ENCODE peak calls at places on chromosome 10, in four cellular contexts. E is HepG2, M is K562, S is GM12878. A is an unnamed sample.

GRCh38 chr10:71222541-71223364 is 10.4 kb downstream of the UNC5B start:
- DNase-seq in E (no peak), M (no peak), S (no peak), A (no peak)

GRCh38 chr10:133608855-133609254 is 17.7 kb downstream of the FRG2B start:
- DNase-seq in E (no peak), M (no peak), S (no peak), A (no peak)

GRCh38 chr10:59018977-59019376 is 157.5 kb upstream of the PHYHIPL start:
- DNase-seq in E (no peak), M (no peak), S (no peak), A (no peak)

GRCh38 chr10:73625004-73625883 is 16.0 kb downstream of the MYOZ1 start:
- DNase-seq in E (no peak), M (peak), S (no peak), A (no peak)

GRCh38 chr10:52632591-52632990 is 140.0 kb downstream of the MBL2 start:
- DNase-seq in E (no peak), M (no peak), S (no peak), A (no peak)

GRCh38 chr10:21978191-21978862 is 25.2 kb downstream of the DNAJC1 start:
- DNase-seq in E (no peak), M (no peak), S (no peak), A (no peak)

GRCh38 chr10:75351637-75352036 is 49.9 kb downstream of the ZNF503 start:
- DNase-seq in E (no peak), M (no peak), S (no peak), A (no peak)

GRCh38 chr10:23067939-23068775 is 27.2 kb upstream of the MSRB2 start:
- DNase-seq in E (peak), M (peak), S (peak), A (peak)

GRCh38 chr10:91590904-91591791 is 41.7 kb downstream of the PPP1R3C start:
- DNase-seq in E (no peak), M (peak), S (no peak), A (no peak)
- TF ChIP-seq SIN3A in E (no peak), M (no peak), S (no peak), A (no peak)

GRCh38 chr10:48456808-48457761 is 147.8 kb downstream of the ARHGAP22 start:
- DNase-seq in E (no peak), M (no peak), S (no peak), A (peak)
- TF ChIP-seq ATF2 in E (no peak), M (no peak), S (no peak), A (no peak)

GRCh38 chr10:127048630-127049029 is 143.4 kb downstream of the DOCK1 start:
- DNase-seq in E (no peak), M (no peak), S (no peak), A (no peak)

GRCh38 chr10:127043312-127043711 is 138.1 kb downstream of the DOCK1 start:
- DNase-seq in E (no peak), M (no peak), S (no peak), A (no peak)

GRCh38 chr10:127046975-127047877 is 142.0 kb downstream of the DOCK1 start:
- DNase-seq in E (no peak), M (no peak), S (no peak), A (no peak)

GRCh38 chr10:127044191-127044590 is 139.0 kb downstream of the DOCK1 start:
- DNase-seq in E (no peak), M (no peak), S (no peak), A (no peak)

DNA sequence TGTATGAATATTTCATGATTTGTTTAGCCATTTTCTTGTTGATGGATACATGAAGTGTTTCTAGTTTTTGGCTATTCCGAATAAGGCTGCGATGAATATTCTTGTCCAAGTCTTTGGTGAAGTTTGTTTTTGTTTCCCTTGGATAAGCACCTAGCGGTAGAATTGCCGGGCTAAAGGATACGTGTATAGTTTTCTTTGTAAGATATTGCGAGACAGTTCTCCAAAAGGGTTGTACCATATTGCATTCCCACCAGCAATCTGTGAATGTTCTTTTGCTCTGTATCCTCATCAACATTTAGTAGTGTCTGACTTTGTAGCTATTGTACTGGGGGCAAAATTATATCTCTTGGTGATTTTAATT is 142.6 kb downstream of the DOCK1 start:
- DNase-seq in E (no peak), M (no peak), S (no peak), A (no peak)
- TF ChIP-seq SIN3A in E (no peak), M (no peak), S (no peak), A (no peak)

GRCh38 chr10:129335942-129336341 is 131.1 kb upstream of the MGMT start:
- DNase-seq in E (no peak), M (no peak), S (no peak), A (no peak)

GRCh38 chr10:129334326-129334725 is 132.7 kb upstream of the MGMT start:
- DNase-seq in E (no peak), M (no peak), S (no peak), A (no peak)

GRCh38 chr10:129329375-129330040 is 137.5 kb upstream of the MGMT start:
- DNase-seq in E (no peak), M (no peak), S (no peak), A (no peak)

GRCh38 chr10:129335396-129335795 is 131.6 kb upstream of the MGMT start:
- DNase-seq in E (no peak), M (no peak), S (no peak), A (no peak)

DNA sequence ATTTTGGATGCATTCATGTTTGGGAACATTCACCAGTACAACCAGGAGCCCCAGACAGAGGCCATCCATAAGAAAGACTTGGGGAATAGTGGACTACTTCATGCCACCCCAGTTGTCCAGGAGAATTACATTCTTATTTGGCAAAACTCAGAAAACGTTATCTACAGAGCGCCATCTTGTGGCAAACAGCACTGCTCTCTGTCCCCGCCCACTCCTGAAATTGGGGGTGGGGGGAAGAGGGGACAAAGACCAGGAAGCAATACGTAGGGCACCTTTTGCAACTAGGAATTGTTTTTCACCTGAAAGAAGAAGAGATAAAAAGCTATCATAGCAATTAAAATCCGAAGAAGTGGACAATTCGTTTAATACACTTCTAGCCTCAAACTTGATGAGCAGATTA is 134.6 kb upstream of the MGMT start:
- DNase-seq in E (no peak), M (peak), S (no peak), A (peak)
- TF ChIP-seq ATF2 in E (no peak), M (no peak), S (no peak), A (no peak)

DNA sequence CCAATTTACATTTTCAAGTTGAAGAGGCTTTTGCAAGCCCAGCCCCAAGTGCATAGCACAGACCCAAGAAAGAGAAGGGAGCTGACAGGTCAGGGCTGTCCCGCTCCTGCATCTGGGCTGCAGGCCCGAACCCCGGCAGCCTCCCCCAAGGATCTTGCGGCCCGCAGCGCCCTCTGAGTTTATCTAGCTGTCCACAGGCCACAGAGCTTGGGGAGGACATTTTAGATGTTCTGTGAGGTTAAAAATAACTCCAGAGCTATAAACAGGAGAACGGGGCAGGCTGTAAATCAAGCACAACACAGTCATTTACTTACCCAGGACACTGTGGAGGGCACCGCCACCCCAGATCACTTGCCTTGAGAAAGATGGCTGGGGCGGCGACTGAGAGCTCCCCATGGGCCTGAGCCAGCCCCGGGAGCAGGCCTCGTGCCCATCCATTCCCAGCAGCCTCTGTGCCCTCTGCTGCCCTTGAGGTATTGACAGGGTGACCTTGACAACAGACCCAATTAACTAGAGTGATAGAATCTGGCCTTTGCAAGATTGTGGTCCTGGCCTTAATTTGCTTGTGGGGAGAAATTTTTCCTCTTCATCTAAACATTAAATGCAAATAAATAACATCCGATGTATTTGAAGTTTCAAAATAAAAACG is 563.0 kb downstream of the TCERG1L start:
- DNase-seq in E (no peak), M (no peak), S (no peak), A (no peak)
- TF ChIP-seq SIN3A in E (no peak), M (no peak), S (no peak), A (no peak)

GRCh38 chr10:69246036-69246435 is 25.9 kb downstream of the HKDC1 start:
- DNase-seq in E (no peak), M (no peak), S (no peak), A (no peak)

GRCh38 chr10:69246581-69247312 is 26.6 kb downstream of the HKDC1 start:
- DNase-seq in E (no peak), M (no peak), S (no peak), A (no peak)

GRCh38 chr10:69247313-69247710 is 27.2 kb downstream of the HKDC1 start:
- DNase-seq in E (no peak), M (no peak), S (no peak), A (no peak)

GRCh38 chr10:69250041-69250440 is 28.3 kb upstream of the HK1 start:
- DNase-seq in E (no peak), M (no peak), S (no peak), A (no peak)

DNA sequence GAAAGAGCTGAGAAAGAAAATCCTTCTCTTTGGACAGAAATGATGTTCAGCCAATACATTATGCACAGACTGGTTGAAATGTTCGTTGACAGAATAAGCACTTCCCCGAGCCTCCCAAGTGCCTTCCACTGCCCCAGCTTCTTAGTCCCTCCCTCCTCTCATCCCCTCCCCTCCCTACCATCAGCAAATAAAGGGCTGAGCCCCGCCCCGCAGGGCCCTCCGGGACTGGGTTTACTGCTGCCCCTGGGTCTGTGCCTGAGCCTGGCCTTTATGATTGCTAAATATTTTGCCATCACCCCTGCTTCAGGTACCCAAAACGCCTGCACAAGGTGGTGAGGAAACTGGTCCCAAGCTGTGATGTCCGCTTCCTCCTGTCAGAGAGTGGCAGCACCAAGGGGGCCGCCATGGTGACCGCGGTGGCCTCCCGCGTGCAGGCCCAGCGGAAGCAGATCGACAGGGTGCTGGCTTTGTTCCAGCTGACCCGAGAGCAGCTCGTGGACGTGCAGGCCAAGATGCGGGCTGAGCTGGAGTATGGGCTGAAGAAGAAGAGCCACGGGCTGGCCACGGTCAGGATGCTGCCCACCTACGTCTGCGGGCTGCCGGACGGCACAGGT is 28.1 kb downstream of the HKDC1 start:
- DNase-seq in E (no peak), M (no peak), S (no peak), A (no peak)
- TF ChIP-seq ATF2 in E (no peak), M (no peak), S (no peak), A (no peak)

DNA sequence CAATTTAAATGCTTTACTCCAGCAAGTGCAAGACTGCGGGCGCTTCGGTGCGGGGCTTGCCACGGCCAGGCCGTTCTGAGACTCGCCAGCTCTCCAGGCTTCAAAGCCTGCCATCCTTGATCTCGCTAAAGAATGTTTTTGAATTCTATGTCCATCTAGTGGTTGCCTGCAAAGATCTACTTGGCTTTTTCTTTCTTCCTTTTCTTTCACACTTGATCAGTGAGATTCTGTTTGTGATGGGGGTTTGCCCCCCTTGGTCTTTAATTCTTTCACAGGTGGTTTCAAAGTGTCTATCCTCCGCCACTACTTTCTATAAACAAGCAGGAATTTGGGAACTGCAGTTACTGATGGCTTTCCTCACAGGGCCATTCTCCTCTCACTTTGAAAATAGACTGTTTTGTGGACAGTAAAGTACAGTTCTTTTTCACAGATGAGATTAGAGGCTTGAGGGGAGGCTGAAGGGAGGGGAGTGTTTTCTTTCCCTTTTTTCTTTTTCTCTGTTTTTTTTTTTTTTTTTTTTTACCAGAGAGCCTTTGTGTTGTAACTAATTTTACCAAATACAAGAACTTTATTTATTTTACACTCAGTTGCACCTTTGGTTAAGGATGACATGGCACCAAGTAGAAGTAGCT is 15.2 kb upstream of the FBXW4 start:
- DNase-seq in E (no peak), M (no peak), S (no peak), A (no peak)
- TF ChIP-seq SIN3A in E (no peak), M (no peak), S (no peak), A (no peak)

GRCh38 chr10:77902159-77902558 is 24.4 kb downstream of the DLG5 start:
- DNase-seq in E (no peak), M (no peak), S (no peak), A (no peak)

GRCh38 chr10:77906863-77907861 is 19.4 kb downstream of the DLG5 start:
- DNase-seq in E (no peak), M (no peak), S (no peak), A (no peak)

GRCh38 chr10:77904110-77904860 is 22.3 kb downstream of the DLG5 start:
- DNase-seq in E (no peak), M (no peak), S (no peak), A (no peak)

GRCh38 chr10:77907900-77908717 is 18.4 kb downstream of the DLG5 start:
- DNase-seq in E (peak), M (peak), S (no peak), A (no peak)

DNA sequence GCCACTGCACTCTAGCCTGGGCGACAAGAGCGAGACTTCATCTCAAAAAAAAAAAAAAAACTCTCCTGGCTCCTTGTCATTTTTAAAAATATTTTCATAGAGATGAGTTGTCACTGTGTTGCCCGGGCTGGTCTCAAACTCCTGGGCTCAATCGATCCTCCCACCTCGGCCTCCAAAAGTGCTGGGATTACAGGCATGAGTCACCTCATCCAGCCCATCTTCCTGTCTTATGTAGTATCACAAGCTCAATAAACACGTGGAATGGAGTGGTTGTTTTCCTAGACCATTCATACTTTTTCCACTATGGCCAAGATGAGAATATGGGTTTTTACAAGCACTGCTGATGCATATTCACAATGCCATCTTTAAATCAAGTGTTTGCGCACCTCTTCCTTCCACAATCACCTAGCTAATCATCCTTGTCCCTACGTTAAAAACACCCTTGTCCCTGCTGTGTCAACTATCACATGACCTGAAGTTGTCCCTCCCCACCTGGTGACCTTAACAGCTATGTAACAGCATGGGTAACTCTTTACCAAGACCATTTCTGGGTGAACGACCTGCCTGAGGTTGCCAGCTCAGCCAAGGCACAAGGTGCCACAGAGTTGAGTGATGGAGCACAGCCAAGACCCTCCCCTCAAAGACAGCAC is 21.3 kb downstream of the DLG5 start:
- DNase-seq in E (no peak), M (no peak), S (no peak), A (no peak)
- TF ChIP-seq ATF2 in E (no peak), M (no peak), S (no peak), A (no peak)

GRCh38 chr10:7260912-7261700 is 149.7 kb downstream of the SFMBT2 start:
- DNase-seq in E (no peak), M (no peak), S (no peak), A (no peak)
- TF ChIP-seq SIN3A in E (no peak), M (no peak), S (no peak), A (no peak)